ENCODE peak calls at places on chromosomes 1 and 21, in ten cellular contexts. U, A, M, K, S, X, I, G, J and N are unnamed samples.
A peak's percentile ranks its signal among the peaks of the same experiment; 100 is the strongest.

GRCh38 chr1:151825811-151826660 is 5.6 kb downstream of the RORC start:
- DNase-seq in X (no peak), A (no peak), S (no peak), I (no peak), U (no peak), M (no peak), G (no peak), J (no peak), K (no peak), N (peak; percentile 54)

GRCh38 chr1:224784606-224785328 is 144.7 kb upstream of the DNAH14 start:
- DNase-seq in G (no peak), I (no peak), J (peak; percentile 55), A (no peak), X (peak; percentile 50), M (peak; percentile 62), K (no peak), S (no peak), U (peak; percentile 72), N (no peak)

GRCh38 chr1:156801409-156802121 is 15.1 kb downstream of the SH2D2A start:
- DNase-seq in A (no peak), X (peak; percentile 54), G (peak; percentile 54), S (no peak), K (no peak), J (peak; percentile 83), I (no peak), U (peak; percentile 97), M (no peak), N (no peak)

GRCh38 chr1:196180847-196181593 is 427.2 kb downstream of the KCNT2 start:
- DNase-seq in K (peak; percentile 74), M (peak; percentile 52), S (no peak), U (peak; percentile 86), I (no peak), X (peak; percentile 98), G (no peak), J (peak; percentile 91), A (no peak), N (no peak)

GRCh38 chr21:37263827-37264226 is 3.3 kb downstream of the VPS26C start:
- DNase-seq in I (no peak), G (no peak), A (no peak), M (no peak), U (peak; percentile 60), J (peak; percentile 33), X (peak; percentile 15), K (no peak), S (no peak), N (no peak)

GRCh38 chr1:226063362-226064167 is 1.0 kb downstream of the H3-3A start:
- DNase-seq in I (peak; percentile 43), X (peak; percentile 28), J (peak; percentile 18), G (peak; percentile 37), K (no peak), M (peak; percentile 62), U (peak; percentile 34), S (peak; percentile 31), A (peak; percentile 65), N (peak; percentile 50)

GRCh38 chr1:16396591-16396990 is 29.5 kb downstream of the SZRD1 start:
- DNase-seq in A (peak; percentile 36), J (peak; percentile 75), I (no peak), K (peak; percentile 83), S (no peak), U (peak; percentile 84), X (peak; percentile 84), M (no peak), G (no peak), N (no peak)

GRCh38 chr1:7356079-7356478 is 415.0 kb upstream of the VAMP3 start:
- DNase-seq in U (no peak), J (no peak), K (no peak), G (no peak), S (no peak), X (no peak), A (no peak), M (no peak), I (no peak), N (no peak)

GRCh38 chr1:118113261-118113660 is 71.8 kb downstream of the SPAG17 start:
- DNase-seq in M (no peak), U (peak; percentile 73), A (no peak), S (no peak), X (peak; percentile 41), J (peak; percentile 76), G (no peak), I (no peak), K (peak; percentile 21), N (no peak)

GRCh38 chr21:31683029-31683428 is 23.5 kb downstream of the SOD1 start:
- DNase-seq in G (no peak), X (no peak), U (no peak), S (no peak), J (no peak), M (no peak), K (no peak), I (no peak), A (no peak), N (no peak)
- TF ChIP-seq CTCF in G (no peak), X (no peak), U (peak; percentile 1), S (no peak), J (no peak), M (no peak), K (peak; percentile 21), I (no peak), A (no peak), N (no peak)

GRCh38 chr1:2103266-2103900 is 53.2 kb downstream of the PRKCZ start:
- DNase-seq in K (no peak), J (no peak), S (no peak), M (peak; percentile 23), X (no peak), I (no peak), G (no peak), A (no peak), U (no peak), N (no peak)

GRCh38 chr1:2106681-2107405 is 56.6 kb downstream of the PRKCZ start:
- DNase-seq in G (peak; percentile 20), U (no peak), J (no peak), A (no peak), M (no peak), K (no peak), I (no peak), S (no peak), X (no peak), N (no peak)

GRCh38 chr1:2103901-2104590 is 53.8 kb downstream of the PRKCZ start:
- DNase-seq in A (no peak), G (no peak), I (no peak), X (no peak), M (no peak), K (no peak), J (no peak), U (no peak), S (no peak), N (no peak)

GRCh38 chr1:2105781-2106524 is 55.7 kb downstream of the PRKCZ start:
- DNase-seq in G (peak; percentile 13), I (no peak), S (no peak), M (no peak), J (no peak), X (no peak), A (no peak), K (no peak), U (no peak), N (no peak)

DNA sequence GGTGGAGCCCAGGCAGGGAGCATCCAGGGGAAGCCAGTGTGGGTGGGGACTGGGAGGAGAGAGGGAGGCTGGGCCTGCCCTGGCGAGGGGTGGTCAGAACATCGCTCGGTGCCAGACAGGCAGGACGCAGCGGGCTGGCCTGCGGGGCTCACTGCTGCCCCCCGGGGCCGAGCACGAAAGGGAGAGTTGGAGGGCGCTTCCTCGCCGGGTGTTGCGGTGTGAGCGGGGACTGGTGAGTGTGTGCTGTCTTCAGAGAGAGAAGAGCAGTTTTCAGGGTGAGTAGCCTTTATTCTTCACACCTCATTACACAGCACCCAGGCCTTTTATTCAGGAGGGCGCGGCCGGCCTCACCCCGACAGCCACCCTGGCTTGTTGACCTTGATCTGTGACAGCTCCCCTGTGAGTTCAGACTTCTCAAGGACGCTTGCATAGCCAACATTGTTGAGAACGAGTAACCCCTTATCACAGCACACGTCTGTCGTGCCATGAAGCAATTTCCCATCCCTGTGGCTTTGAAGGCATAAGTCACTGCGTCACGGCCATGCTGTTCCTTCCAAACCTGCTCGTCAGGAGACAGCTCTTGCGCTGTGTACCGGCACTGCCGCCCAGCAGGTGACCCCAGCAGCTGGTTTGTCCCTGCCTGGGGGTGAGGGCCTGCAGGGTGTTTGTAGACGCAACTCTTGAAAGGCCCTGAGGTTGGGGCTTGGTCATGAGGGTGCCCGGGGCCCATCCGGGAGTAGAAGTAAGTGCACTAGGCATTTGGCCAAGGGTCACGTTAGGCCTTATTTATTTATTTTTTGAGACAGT is 54.6 kb downstream of the PRKCZ start:
- DNase-seq in S (no peak), J (no peak), U (no peak), I (no peak), X (peak; percentile 30), K (no peak), G (no peak), A (no peak), M (peak; percentile 40), N (no peak)
- TF ChIP-seq CTCF in S (no peak), J (no peak), U (no peak), I (no peak), X (no peak), K (no peak), G (no peak), A (no peak), M (no peak), N (no peak)

DNA sequence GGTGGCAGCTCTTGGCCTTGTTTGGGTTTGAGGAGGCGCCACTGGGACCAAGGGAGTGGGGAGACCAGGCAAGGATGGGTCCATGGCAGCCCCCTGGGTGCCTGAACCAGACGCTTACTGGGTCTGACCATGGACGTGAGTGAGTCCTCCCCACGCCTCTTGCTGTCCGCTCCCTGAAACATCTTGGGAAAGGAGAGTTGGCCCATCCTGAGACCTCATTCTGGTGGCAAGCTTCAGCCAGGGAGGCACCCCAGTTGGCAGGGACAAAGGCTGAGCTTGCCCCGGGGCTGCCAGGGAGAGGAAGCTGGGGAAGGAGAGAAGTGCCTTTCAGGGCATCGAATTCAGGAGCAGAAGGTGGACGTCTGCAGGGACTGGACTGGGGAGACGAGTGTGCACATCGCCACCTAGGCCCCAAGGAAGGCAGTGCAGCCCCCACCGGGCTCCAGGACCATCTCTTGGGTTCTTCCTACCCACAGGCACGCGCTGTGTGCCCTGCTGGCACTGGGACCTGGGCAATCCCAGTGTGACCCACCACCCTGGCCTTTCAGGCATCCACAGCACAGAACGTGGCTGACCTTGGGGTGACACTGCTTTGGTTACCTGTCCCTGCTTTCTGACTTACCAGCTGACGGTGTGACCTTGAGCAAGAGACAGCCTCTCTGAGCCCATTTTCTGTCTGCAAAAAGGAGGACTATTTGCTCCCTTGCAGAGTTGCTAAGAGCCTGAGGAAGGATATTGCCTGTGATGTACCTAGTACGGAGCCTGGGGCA is 132.9 kb upstream of the WNT4 start:
- DNase-seq in X (peak; percentile 49), M (peak; percentile 52), S (peak; percentile 56), G (no peak), J (peak; percentile 34), A (peak; percentile 63), I (peak; percentile 61), U (peak; percentile 45), K (peak; percentile 23), N (peak; percentile 67)
- TF ChIP-seq CTCF in X (peak; percentile 75), M (peak; percentile 87), S (peak; percentile 70), G (peak; percentile 53), J (peak; percentile 89), A (peak; percentile 55), I (peak; percentile 67), U (peak; percentile 85), K (peak; percentile 94), N (peak; percentile 83)

DNA sequence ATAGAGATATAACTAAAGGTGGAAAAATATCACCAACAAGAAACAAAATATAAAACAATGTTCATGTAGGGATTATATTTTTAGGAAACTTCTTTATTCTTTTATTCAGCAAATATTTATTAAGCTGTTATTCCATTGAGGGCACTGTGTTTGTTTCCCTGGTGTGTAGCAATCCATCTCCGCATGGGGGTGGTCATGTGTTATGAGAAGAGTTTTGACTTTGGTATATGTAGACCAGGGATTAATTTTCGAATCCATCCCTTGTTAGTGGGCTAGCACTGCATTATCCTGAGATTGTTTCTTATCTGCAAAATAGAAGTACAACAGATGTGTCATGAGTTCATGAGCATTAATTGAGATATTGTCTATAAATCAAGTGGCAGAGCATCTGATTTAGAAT is 190.2 kb upstream of the LRRC7 start:
- DNase-seq in G (no peak), M (no peak), X (no peak), S (no peak), J (no peak), A (no peak), I (no peak), K (no peak), U (no peak), N (no peak)
- TF ChIP-seq CTCF in G (no peak), M (no peak), X (no peak), S (no peak), J (no peak), A (no peak), I (no peak), K (peak; percentile 18), U (no peak), N (no peak)